ENCODE peak calls at places on chromosomes 7 and 10, in six cellular contexts. C, S, Y, F, A and H are unnamed samples. For H3K36me3, the result is how much of the 10 kb centered on the place peaks cover.

GRCh38 chr7:29243777-29244655 is 49.4 kb downstream of the CHN2 start:
- DNase-seq in A (no peak), F (no peak), Y (peak), S (no peak), C (no peak), H (no peak)

GRCh38 chr7:82335927-82336326 is 107.7 kb downstream of the CACNA2D1 start:
- DNase-seq in A (peak), F (peak), Y (no peak), C (no peak), S (no peak), H (peak)

GRCh38 chr7:157302314-157302711 is 34.5 kb upstream of the DNAJB6 start:
- DNase-seq in Y (peak), S (no peak), A (peak), F (peak), C (no peak), H (peak)

GRCh38 chr10:3542185-3542611 is 242.8 kb downstream of the KLF6 start:
- DNase-seq in A (peak), Y (no peak), C (peak), S (no peak), F (peak), H (peak)

GRCh38 chr7:94382155-94382554 is 12.5 kb upstream of the COL1A2 start:
- DNase-seq in F (peak), C (no peak), S (no peak), Y (no peak), A (peak), H (peak)

GRCh38 chr7:151637781-151638261 is 118.1 kb upstream of the RHEB start:
- DNase-seq in Y (no peak), A (no peak), S (no peak), C (no peak), F (peak), H (no peak)

GRCh38 chr10:90865400-90865799 is 6.4 kb upstream of the RPP30 start:
- DNase-seq in A (no peak), Y (peak), F (peak), C (peak), S (no peak), H (peak)

GRCh38 chr10:93542358-93542791 is 24.1 kb upstream of the FFAR4 start:
- DNase-seq in S (no peak), F (peak), Y (no peak), A (no peak), C (peak), H (peak)

GRCh38 chr7:123220396-123220795 is 20.6 kb upstream of the SLC13A1 start:
- DNase-seq in F (peak), C (peak), A (no peak), Y (no peak), S (no peak), H (no peak)
- H3K36me3 ChIP-seq in F (under half), C (under half), A (under half), Y (under half), S (under half), H (under half)

GRCh38 chr7:1239455-1240295 is 7.0 kb downstream of the UNCX start:
- DNase-seq in A (no peak), Y (no peak), C (no peak), F (no peak), S (no peak), H (no peak)
- TF ChIP-seq EZH2 in A (no peak), Y (no peak), C (peak), F (peak), S (peak), H (peak)

DNA sequence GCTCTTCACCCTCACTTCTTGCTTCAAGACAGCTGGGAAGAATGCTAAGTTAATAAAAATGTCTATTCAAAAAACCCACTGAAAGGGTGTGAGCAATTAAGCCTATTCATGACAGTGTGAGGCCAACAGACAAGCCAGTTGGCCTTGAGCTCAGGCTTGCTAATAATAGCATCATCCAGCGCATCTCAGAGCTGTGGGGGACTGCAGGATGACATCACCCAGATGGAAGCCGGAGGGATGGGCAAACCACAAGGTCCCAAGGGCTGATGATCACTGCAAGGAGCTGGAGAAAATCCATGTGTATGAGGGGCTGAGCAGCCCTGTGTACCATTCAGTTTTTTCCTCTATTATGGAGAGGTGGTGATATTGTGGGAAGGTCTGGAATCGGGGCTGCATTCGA is 770.4 kb downstream of the TNS3 start:
- DNase-seq in F (peak), A (peak), Y (no peak), C (no peak), S (no peak), H (peak)
- H3K9ac ChIP-seq in F (no peak), A (no peak), Y (no peak), C (no peak), S (no peak), H (peak)

GRCh38 chr7:16942929-16943509 is 61.2 kb upstream of the AGR3 start:
- DNase-seq in Y (no peak), F (no peak), S (no peak), C (no peak), A (no peak), H (no peak)
- H3K36me3 ChIP-seq in Y (under half), F (under half), S (under half), C (under half), A (under half), H (under half)

GRCh38 chr7:8261711-8262695 is at the start of gene ICA1:
- DNase-seq in C (peak), Y (peak), S (no peak), F (peak), A (peak), H (peak)
- TF ChIP-seq EZH2 in C (no peak), Y (no peak), S (peak), F (no peak), A (no peak), H (no peak)

GRCh38 chr7:76296743-76297740 is 5.4 kb upstream of the HSPB1 start:
- DNase-seq in A (peak), S (peak), F (peak), C (no peak), Y (no peak), H (peak)

GRCh38 chr7:76291346-76292205 is 10.9 kb upstream of the HSPB1 start:
- DNase-seq in Y (peak), C (peak), S (peak), A (peak), F (peak), H (peak)

GRCh38 chr7:76294344-76295024 is 8.0 kb upstream of the HSPB1 start:
- DNase-seq in F (peak), A (peak), S (peak), C (peak), Y (peak), H (peak)

GRCh38 chr7:76292206-76292573 is 10.3 kb upstream of the HSPB1 start:
- DNase-seq in C (peak), Y (no peak), A (no peak), S (peak), F (peak), H (peak)

DNA sequence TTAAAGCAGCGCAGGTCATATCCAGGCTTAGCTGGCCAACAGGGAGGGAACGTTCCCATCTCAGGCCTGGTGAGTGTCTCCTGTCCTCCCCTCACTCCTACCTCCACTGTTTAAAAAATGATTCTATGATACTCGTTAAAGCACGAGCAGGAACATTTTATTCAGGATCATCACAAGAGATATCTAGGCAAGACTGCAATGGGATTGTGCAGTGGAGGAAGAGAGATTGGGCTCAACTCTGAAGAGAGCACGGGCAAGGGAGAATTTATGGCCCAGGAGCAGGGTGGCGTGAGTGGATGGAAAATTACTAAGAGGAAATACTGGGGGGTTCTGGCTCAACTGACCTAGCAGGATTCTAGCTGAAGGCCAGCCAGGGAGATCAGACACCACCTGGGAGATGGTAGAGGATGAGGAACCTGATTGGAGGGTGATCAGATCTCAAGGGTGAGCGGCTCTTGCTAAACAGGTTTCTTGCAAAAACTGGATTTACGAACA is 9.0 kb upstream of the HSPB1 start:
- DNase-seq in S (no peak), F (no peak), Y (no peak), A (no peak), C (peak), H (no peak)
- H3K9ac ChIP-seq in S (no peak), F (no peak), Y (no peak), A (no peak), C (peak), H (peak)

GRCh38 chr7:23698822-23699221 is 11.2 kb upstream of the STK31 start:
- DNase-seq in A (no peak), Y (peak), S (no peak), F (no peak), C (no peak), H (no peak)
- H3K36me3 ChIP-seq in A (under half), Y (under half), S (under half), F (under half), C (under half), H (under half)

DNA sequence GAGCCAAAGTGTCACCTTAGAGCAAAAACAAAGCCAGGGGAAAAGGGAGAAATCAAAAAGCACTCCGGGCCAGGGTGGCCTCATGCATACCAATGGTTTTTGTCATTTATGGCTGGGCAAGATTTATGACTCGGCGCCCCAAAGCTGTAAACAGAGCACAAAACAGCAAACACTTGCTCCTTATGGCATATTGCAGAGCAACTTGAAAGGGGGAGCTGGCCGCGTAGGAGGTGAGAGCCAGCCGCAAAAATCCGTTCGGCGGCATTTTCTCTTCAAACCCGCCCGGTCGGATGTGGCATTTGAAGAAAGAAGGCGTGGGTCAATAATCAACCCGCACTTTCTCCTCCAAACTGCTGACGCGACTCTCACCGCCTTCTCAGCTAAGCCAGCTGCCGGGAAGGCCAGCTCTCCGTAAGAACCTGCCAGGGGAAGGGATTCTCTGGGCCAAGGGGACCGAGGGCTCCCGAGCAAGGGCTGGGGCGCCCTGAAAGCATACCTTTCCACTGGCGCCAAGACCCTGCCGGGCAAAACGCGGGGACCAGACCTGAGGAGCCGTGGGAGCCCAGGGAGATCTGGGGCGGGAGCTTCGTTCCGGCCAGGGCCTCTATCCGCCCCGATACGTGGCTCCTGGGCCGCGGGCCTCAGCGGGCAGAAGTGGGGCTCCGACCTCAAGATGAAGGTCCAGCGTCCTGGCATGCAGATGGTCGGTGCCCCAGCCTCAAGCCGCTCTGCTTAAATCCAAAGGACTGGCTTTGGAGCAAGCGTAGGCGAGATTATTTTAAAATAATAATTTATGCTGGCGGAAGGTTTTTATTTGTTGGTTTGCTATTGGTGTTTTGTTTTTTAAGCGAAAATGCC is 12.9 kb upstream of the HOXA2 start:
- DNase-seq in A (peak), S (no peak), Y (no peak), C (peak), F (peak), H (peak)
- TF ChIP-seq EZH2 in A (no peak), S (no peak), Y (no peak), C (no peak), F (no peak), H (no peak)

GRCh38 chr10:110353244-110354119 is 48.8 kb upstream of the SMNDC1 start:
- DNase-seq in S (no peak), C (peak), A (peak), Y (peak), F (peak), H (peak)
- H3K9ac ChIP-seq in S (no peak), C (no peak), A (peak), Y (peak), F (peak), H (peak)

GRCh38 chr10:68103867-68104255 is 5.4 kb upstream of the MYPN start:
- DNase-seq in S (no peak), C (no peak), Y (no peak), F (no peak), A (no peak), H (no peak)
- H3K36me3 ChIP-seq in S (under half), C (under half), Y (under half), F (under half), A (under half), H (under half)